ENCODE peak calls at places on chromosome 13, in four cellular contexts. E, L, H and Z are unnamed samples.

GRCh38 chr13:69660155-69660554 is 447.5 kb upstream of the ATXN8OS start:
- DNase-seq in E (peak; percentile 17), L (no peak), H (no peak), Z (no peak)

GRCh38 chr13:99307648-99308339 is 595 bp upstream of the GPR183 start:
- DNase-seq in E (no peak), L (no peak), H (no peak), Z (no peak)

GRCh38 chr13:27125357-27126282 is 46.0 kb downstream of the USP12 start:
- DNase-seq in E (no peak), L (no peak), H (no peak), Z (no peak)

GRCh38 chr13:99658266-99658991 is 157.2 kb downstream of the TM9SF2 start:
- DNase-seq in E (peak; percentile 80), L (peak; percentile 45), H (peak; percentile 83), Z (peak; percentile 82)

GRCh38 chr13:42794572-42795275 is 13.3 kb downstream of the FAM216B start:
- DNase-seq in E (no peak), L (no peak), H (no peak), Z (no peak)

GRCh38 chr13:45339867-45340266 is 1.1 kb downstream of the TPT1 start:
- DNase-seq in E (no peak), L (peak; percentile 28), H (no peak), Z (no peak)

GRCh38 chr13:67619346-67619745 is 389.2 kb upstream of the PCDH9 start:
- DNase-seq in E (no peak), L (no peak), H (no peak), Z (no peak)

GRCh38 chr13:100636441-100636840 is 38.2 kb downstream of the TMTC4 start:
- DNase-seq in E (no peak), L (no peak), H (no peak), Z (no peak)

GRCh38 chr13:45811891-45812583 is 39.5 kb downstream of the SIAH3 start:
- DNase-seq in E (no peak), L (no peak), H (no peak), Z (no peak)

GRCh38 chr13:42011601-42012401 is 36.6 kb upstream of the DGKH start:
- DNase-seq in E (peak; percentile 59), L (no peak), H (peak; percentile 18), Z (no peak)

GRCh38 chr13:78589206-78589605 is 14.1 kb downstream of the POU4F1 start:
- DNase-seq in E (peak; percentile 94), L (peak; percentile 54), H (peak; percentile 90), Z (no peak)

GRCh38 chr13:74132152-74132767 is 1.9 kb downstream of the KLF12 start:
- DNase-seq in E (peak; percentile 21), L (no peak), H (peak; percentile 3), Z (no peak)

GRCh38 chr13:66329988-66330429 is 900.1 kb downstream of the PCDH9 start:
- DNase-seq in E (no peak), L (peak; percentile 48), H (no peak), Z (no peak)

GRCh38 chr13:51614350-51614786 is 30.1 kb downstream of the WDFY2 start:
- DNase-seq in E (no peak), L (no peak), H (no peak), Z (no peak)

GRCh38 chr13:70964124-70964523 is 855.9 kb upstream of the KLHL1 start:
- DNase-seq in E (no peak), L (no peak), H (peak; percentile 33), Z (no peak)

GRCh38 chr13:24135674-24136300 is 24.7 kb upstream of the SPATA13 start:
- DNase-seq in E (no peak), L (no peak), H (no peak), Z (no peak)

GRCh38 chr13:84933797-84934196 is 865.4 kb downstream of the SLITRK6 start:
- DNase-seq in E (no peak), L (no peak), H (no peak), Z (no peak)

GRCh38 chr13:76038920-76039716 is 403.0 kb downstream of the LMO7 start:
- DNase-seq in E (peak; percentile 72), L (peak; percentile 16), H (no peak), Z (no peak)

GRCh38 chr13:29954082-29955043 is 103.9 kb upstream of the UBL3 start:
- DNase-seq in E (no peak), L (no peak), H (no peak), Z (no peak)

GRCh38 chr13:112703935-112704633 is 14.2 kb downstream of the ATP11A start:
- DNase-seq in E (no peak), L (no peak), H (no peak), Z (no peak)

GRCh38 chr13:112704634-112705145 is 14.9 kb downstream of the ATP11A start:
- DNase-seq in E (no peak), L (no peak), H (no peak), Z (no peak)

GRCh38 chr13:112703449-112703848 is 13.6 kb downstream of the ATP11A start:
- DNase-seq in E (no peak), L (no peak), H (no peak), Z (no peak)

GRCh38 chr13:112702341-112702982 is 12.6 kb downstream of the ATP11A start:
- DNase-seq in E (no peak), L (no peak), H (no peak), Z (no peak)

DNA sequence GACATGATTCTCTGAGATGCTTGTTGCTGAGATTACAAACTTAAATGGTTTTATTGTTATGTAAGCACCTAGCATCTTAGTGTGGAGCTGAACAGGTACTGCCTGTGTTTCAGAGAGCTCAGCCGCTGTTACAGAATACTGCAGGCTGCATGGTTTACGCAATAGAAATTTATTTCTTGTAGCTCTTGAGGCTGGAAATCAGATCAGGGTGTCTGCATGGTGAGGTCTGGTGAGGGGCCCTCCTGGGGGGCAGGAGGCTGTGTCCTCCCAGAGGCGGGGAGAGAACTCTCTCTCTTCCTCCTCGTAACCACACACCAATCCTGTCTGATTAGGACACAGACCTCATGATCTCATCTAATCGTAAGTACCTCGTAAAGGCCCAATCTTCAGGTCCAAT is 13.1 kb downstream of the ATP11A start:
- DNase-seq in E (no peak), L (no peak), H (no peak), Z (no peak)
- TF ChIP-seq EZH2 in E (no peak), L (no peak), H (no peak), Z (no peak)

GRCh38 chr13:20191902-20192469 is 752 bp downstream of the GJB2 start:
- DNase-seq in E (peak; percentile 78), L (peak; percentile 66), H (peak; percentile 76), Z (no peak)

GRCh38 chr13:20192470-20193141 is at the start of gene GJB2:
- DNase-seq in E (peak; percentile 43), L (peak; percentile 29), H (peak; percentile 49), Z (no peak)

GRCh38 chr13:20193142-20193923 is 595 bp upstream of the GJB2 start:
- DNase-seq in E (peak; percentile 27), L (no peak), H (peak; percentile 35), Z (no peak)

GRCh38 chr13:20195846-20196245 is 3.1 kb upstream of the GJB2 start:
- DNase-seq in E (no peak), L (no peak), H (no peak), Z (no peak)

GRCh38 chr13:20193924-20194631 is 1.3 kb upstream of the GJB2 start:
- DNase-seq in E (peak; percentile 52), L (no peak), H (peak; percentile 40), Z (no peak)
- TF ChIP-seq EZH2 in E (peak; percentile 60), L (no peak), H (no peak), Z (no peak)

DNA sequence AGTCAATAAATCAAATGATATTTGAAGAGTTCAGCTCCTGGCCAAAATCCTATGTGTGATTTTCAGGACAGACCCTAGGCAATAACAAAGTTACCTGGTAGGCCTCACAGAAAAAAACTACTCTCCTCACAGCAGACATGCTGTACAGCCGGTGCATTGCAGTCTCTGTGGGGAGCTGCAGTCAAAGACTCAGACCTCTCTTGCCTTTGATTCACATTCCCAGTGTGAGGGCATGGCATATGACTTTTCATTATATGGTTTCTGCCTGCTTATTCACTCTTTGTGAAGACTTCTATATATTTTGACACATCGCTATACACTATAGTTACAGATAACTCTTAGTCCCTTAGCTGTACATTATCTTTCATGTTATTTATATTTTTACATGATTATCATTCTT is 2684.3 kb upstream of the PCDH20 start:
- DNase-seq in E (no peak), L (no peak), H (no peak), Z (no peak)
- TF ChIP-seq EZH2 in E (no peak), L (no peak), H (no peak), Z (no peak)

GRCh38 chr13:112065867-112066623 is 904 bp upstream of the SOX1 start:
- DNase-seq in E (peak; percentile 83), L (no peak), H (peak; percentile 45), Z (no peak)

GRCh38 chr13:112066624-112067004 is 335 bp upstream of the SOX1 start:
- DNase-seq in E (peak; percentile 92), L (no peak), H (peak; percentile 94), Z (no peak)

GRCh38 chr13:112068531-112069062 is 1.6 kb downstream of the SOX1 start:
- DNase-seq in E (no peak), L (no peak), H (peak; percentile 57), Z (no peak)

GRCh38 chr13:112067871-112068305 is 939 bp downstream of the SOX1 start:
- DNase-seq in E (peak; percentile 76), L (no peak), H (peak; percentile 76), Z (no peak)

GRCh38 chr13:112067121-112067741 is at the start of gene SOX1:
- DNase-seq in E (peak; percentile 73), L (no peak), H (peak; percentile 87), Z (no peak)
- TF ChIP-seq EZH2 in E (no peak), L (no peak), H (peak; percentile 74), Z (no peak)

GRCh38 chr13:50611117-50611781 is 232.2 kb downstream of the DLEU7 start:
- DNase-seq in E (no peak), L (no peak), H (no peak), Z (no peak)

GRCh38 chr13:50612717-50613116 is 230.8 kb downstream of the DLEU7 start:
- DNase-seq in E (no peak), L (no peak), H (no peak), Z (no peak)

GRCh38 chr13:50610238-50610637 is 233.3 kb downstream of the DLEU7 start:
- DNase-seq in E (no peak), L (no peak), H (no peak), Z (no peak)

GRCh38 chr13:50608357-50608756 is 235.1 kb downstream of the DLEU7 start:
- DNase-seq in E (no peak), L (no peak), H (no peak), Z (no peak)

GRCh38 chr13:50609016-50609415 is 234.5 kb downstream of the DLEU7 start:
- DNase-seq in E (no peak), L (no peak), H (no peak), Z (no peak)
- TF ChIP-seq EZH2 in E (no peak), L (no peak), H (no peak), Z (no peak)

GRCh38 chr13:25468330-25469178 is 96.8 kb downstream of the ATP8A2 start:
- DNase-seq in E (peak; percentile 73), L (no peak), H (peak; percentile 84), Z (no peak)
- TF ChIP-seq EZH2 in E (no peak), L (no peak), H (peak; percentile 49), Z (no peak)